ENCODE peak calls at places on chromosomes 11 and 22, in four cellular contexts. P is prostate gland, L is Peyer's patch, G is upper lobe of left lung. B is an unnamed sample.

GRCh38 chr11:76293189-76293631 is 86.9 kb upstream of the WNT11 start:
- DNase-seq in L (no peak), P (no peak), G (no peak), B (no peak)

GRCh38 chr11:35077709-35078695 is 61.0 kb upstream of the CD44 start:
- DNase-seq in G (no peak), P (no peak), L (no peak), B (no peak)

GRCh38 chr11:76918941-76919386 is 58.2 kb downstream of the ACER3 start:
- DNase-seq in L (no peak), G (no peak), P (peak; percentile 28), B (no peak)

GRCh38 chr22:37416806-37417205 is 10.5 kb downstream of the ELFN2 start:
- DNase-seq in L (peak; percentile 49), P (no peak), G (no peak), B (no peak)

GRCh38 chr11:72848846-72849466 is 34.7 kb downstream of the ATG16L2 start:
- DNase-seq in L (no peak), G (no peak), P (no peak), B (no peak)

GRCh38 chr22:50531546-50532352 is 1.9 kb upstream of the TYMP start:
- DNase-seq in L (peak; percentile 88), P (peak; percentile 74), G (peak; percentile 97), B (peak; percentile 76)

GRCh38 chr11:47388697-47389576 is 10.6 kb upstream of the SPI1 start:
- DNase-seq in P (peak; percentile 78), G (no peak), L (no peak), B (no peak)

GRCh38 chr11:72240461-72241289 is 3.3 kb downstream of the PHOX2A start:
- DNase-seq in L (peak; percentile 53), G (peak; percentile 77), P (no peak), B (peak; percentile 84)

GRCh38 chr11:72003776-72004171 is 5.1 kb downstream of the IL18BP start:
- DNase-seq in P (no peak), G (peak; percentile 79), L (no peak), B (peak; percentile 85)

GRCh38 chr11:94638902-94639373 is 71.8 kb downstream of the PIWIL4 start:
- DNase-seq in G (no peak), L (no peak), P (peak; percentile 44), B (no peak)

DNA sequence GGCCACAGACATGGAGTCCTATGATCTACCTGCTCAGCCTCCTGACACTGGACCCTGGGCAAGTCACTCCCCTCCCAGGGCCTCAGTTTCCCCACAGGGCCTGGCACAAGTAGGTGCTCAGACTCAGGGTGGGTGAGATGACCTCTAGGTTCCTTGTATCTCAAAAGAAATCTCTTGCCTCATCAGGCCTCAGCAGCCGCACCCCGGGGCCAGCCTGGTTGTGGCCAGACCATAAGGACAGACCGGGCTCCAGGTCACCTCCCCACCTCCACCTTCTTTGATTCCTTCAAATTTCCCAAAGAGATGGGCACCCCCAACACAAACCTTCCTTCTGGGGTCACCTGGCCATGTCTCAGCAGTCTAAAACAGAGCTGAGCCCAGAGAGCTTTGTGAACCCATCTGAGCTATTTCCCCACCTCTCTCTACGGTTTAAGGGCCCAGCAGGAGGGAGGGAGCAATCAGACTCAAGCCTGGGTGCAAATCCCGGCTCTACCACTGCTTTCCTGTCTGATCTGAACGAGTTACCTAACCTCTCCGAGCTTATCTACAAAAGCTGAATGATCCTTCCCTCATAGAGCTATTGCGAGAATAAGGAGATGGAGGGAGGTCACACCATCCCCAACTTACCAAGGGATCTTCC is 2.5 kb upstream of the APOL4 start:
- DNase-seq in G (no peak), P (no peak), L (no peak), B (no peak)
- TF ChIP-seq POLR2A in G (no peak), P (no peak), L (no peak), B (no peak)

GRCh38 chr22:31217890-31218287 is 5.8 kb downstream of the LIMK2 start:
- DNase-seq in L (no peak), G (no peak), P (no peak), B (no peak)
- H3K4me3 ChIP-seq in L (no peak overlapping the region), G (no peak overlapping the region), P (no peak overlapping the region), B (no peak overlapping the region)

GRCh38 chr22:35470903-35471321 is 69.7 kb upstream of the RASD2 start:
- DNase-seq in G (no peak), L (no peak), P (no peak), B (no peak)
- TF ChIP-seq CTCF in G (no peak), L (no peak), P (no peak), B (no peak)

DNA sequence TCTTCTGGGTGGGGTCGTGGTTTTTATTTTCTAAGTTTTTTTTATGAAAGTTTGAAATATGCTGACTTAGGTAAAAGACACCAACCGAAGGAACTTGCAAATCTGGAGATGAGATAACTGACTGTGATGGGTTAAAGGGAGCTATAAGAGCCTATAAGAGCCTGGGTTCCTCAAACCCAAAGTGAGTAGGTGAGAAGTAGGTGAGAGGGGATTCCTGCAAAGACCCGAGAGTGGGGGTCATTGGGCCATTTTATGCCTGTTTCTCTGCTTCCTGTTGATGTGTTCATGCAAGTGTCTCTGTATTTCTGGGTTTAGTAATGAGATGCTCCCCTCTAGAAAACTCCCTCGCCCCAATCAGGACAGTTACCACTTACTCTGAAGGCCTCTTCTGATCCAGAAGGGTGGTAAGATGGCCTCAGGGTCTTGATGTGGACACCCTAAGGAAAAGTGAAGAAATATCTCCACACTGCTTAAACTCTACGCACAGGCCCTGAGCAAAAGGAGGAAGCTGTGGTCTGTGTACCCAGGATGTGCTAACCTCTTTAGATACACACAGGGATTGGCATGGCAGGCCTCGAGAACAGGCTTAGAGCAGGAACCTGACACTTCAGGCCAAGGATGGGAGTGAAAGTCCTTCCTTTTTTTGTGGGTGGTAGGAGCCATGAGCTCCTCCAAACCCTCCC is 1.8 kb downstream of the FLI1 start:
- DNase-seq in L (no peak), G (no peak), P (no peak), B (no peak)
- TF ChIP-seq POLR2A in L (no peak), G (no peak), P (no peak), B (no peak)

DNA sequence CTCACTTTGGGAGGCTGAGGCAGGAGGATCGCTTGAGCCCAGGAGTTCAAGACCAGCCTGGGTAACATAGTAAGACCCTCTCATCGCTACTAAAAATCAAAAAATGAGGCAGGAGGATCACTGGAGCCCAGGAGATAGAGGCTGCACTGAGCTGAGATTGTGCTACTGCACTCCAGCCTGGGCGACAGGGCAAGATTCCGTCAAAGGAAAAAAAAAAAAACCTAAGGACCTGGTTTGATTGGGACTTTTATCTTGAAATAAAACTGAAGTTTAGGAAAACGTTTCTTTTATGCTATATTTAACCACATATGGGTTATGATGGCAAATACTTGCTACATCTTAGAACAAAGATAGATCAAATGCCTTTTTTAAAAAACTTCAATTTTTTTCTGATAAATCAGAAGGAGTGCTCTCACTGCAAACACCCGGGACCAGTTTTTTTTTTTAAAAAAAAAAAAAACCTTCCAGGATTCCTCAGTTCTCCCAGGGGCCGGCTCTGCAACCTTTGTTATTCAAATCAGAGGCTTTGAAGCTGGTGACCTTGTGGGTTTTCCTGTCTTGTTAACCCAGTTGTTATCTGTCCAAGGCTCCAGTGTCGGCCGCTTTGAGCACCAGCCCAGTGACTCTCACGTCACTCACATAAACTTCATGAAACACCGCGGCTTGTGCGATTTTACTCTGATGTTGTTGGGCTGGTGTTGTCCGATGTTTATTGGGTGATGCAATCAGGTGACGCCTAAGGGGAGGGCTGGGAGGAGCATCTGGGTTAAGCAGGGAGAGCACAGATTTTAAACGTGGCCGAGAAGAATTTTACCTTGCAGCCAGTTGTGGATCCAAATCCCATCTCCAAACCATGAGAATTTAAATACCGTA is 24.7 kb upstream of the SLC22A12 start:
- DNase-seq in G (no peak), P (peak; percentile 77), L (no peak), B (no peak)
- H3K4me3 ChIP-seq in G (no peak overlapping the region), P (no peak overlapping the region), L (no peak overlapping the region), B (no peak overlapping the region)

DNA sequence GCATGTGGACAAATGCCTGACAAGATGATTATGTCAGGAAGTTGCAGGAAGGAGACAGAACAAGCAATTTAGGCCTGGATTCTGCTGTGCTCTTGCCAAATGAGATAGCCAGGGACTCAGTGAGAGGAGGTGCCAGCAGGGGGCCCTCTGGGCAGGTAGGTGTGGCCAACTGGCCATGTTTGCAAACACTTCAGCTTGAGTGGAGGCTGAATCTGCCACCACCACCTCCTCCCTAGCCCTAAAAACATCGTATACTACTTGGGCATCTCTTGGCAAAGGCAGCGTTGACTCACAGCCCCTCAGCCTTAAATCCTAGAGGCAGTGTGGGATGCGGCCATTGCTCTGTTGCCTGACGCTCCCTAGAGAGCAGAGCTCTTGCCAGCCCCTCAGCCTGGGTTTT is 95.1 kb upstream of the PLET1 start:
- DNase-seq in L (no peak), P (no peak), G (no peak), B (no peak)
- TF ChIP-seq CTCF in L (no peak), P (no peak), G (peak; percentile 16), B (no peak)

GRCh38 chr11:114081641-114082414 is 22.3 kb downstream of the ZBTB16 start:
- DNase-seq in L (no peak), P (no peak), G (no peak), B (no peak)

GRCh38 chr11:114078423-114078822 is 18.9 kb downstream of the ZBTB16 start:
- DNase-seq in L (no peak), P (no peak), G (no peak), B (no peak)

GRCh38 chr11:114080769-114081168 is 21.3 kb downstream of the ZBTB16 start:
- DNase-seq in P (no peak), G (no peak), L (no peak), B (no peak)

GRCh38 chr11:114079406-114080072 is 20.0 kb downstream of the ZBTB16 start:
- DNase-seq in L (no peak), P (no peak), G (no peak), B (no peak)

DNA sequence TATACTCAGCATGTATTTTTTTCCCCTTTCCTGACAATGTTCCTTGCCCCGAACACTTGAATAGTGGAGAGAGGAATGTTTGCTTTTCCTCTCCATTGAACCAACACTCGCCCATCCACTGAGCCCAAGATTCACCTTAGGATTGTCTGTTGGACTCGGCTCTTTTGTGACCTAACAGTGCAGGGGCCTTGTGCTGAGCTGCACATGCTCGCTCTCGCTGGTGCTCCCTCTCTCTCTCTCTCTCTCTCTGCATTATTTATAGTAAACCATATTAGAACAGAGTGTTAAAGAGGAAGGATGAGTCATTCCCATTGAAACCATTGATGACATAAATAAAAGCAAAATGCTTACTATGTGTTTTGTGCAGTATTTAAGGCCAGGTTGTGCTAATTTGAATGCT is 20.7 kb downstream of the ZBTB16 start:
- DNase-seq in P (no peak), G (no peak), L (peak; percentile 16), B (no peak)
- TF ChIP-seq POLR2A in P (no peak), G (no peak), L (no peak), B (no peak)

GRCh38 chr11:66011239-66011784 is 496 bp upstream of the CST6 start:
- DNase-seq in P (peak; percentile 28), L (no peak), G (no peak), B (no peak)
- H3K4me3 ChIP-seq in P (no peak overlapping the region), L (no peak overlapping the region), G (no peak overlapping the region), B (no peak overlapping the region)

GRCh38 chr11:65932558-65932919 is 12.7 kb upstream of the TSGA10IP start:
- DNase-seq in P (no peak), L (no peak), G (no peak), B (no peak)
- TF ChIP-seq CTCF in P (no peak), L (no peak), G (no peak), B (no peak)

B was measured in lower leg skin.